ENCODE peak calls at places on chromosomes 12 and 14, in five cellular contexts. C, W, A, S and F are unnamed samples.
A peak's percentile ranks its signal among the peaks of the same experiment; 100 is the strongest.

GRCh38 chr12:49587174-49587908 is 18.1 kb downstream of the FAM186B start:
- DNase-seq in C (no peak), W (peak; percentile 38), A (no peak), S (no peak), F (no peak)

GRCh38 chr14:99190696-99191662 is 81.0 kb downstream of the BCL11B start:
- DNase-seq in C (no peak), W (peak; percentile 35), A (no peak), S (no peak), F (no peak)

GRCh38 chr12:113472191-113473190 is 820 bp upstream of the LHX5 start:
- DNase-seq in C (no peak), W (peak; percentile 86), A (no peak), S (no peak), F (no peak)

GRCh38 chr14:99683619-99684355 is at the start of gene CYP46A1:
- DNase-seq in C (peak; percentile 99), W (peak; percentile 100), A (no peak), S (peak; percentile 100), F (peak; percentile 97)

GRCh38 chr14:91294153-91294552 is 49.6 kb upstream of the GPR68 start:
- DNase-seq in C (no peak), W (no peak), A (no peak), S (no peak), F (no peak)

GRCh38 chr14:69719501-69719951 is 47.4 kb upstream of the SRSF5 start:
- DNase-seq in C (no peak), W (no peak), A (no peak), S (peak; percentile 73), F (no peak)

GRCh38 chr14:50529288-50530179 is 2.8 kb downstream of the MAP4K5 start:
- DNase-seq in C (no peak), W (no peak), A (no peak), S (no peak), F (no peak)

GRCh38 chr12:72570601-72571000 is 298.4 kb downstream of the TRHDE start:
- DNase-seq in C (no peak), W (peak; percentile 81), A (no peak), S (no peak), F (no peak)

GRCh38 chr14:105496831-105497591 is 6.0 kb downstream of the TEDC1 start:
- DNase-seq in C (no peak), W (no peak), A (no peak), S (peak; percentile 65), F (no peak)

GRCh38 chr14:22315336-22315735 is 273.7 kb downstream of the DAD1 start:
- DNase-seq in C (no peak), W (no peak), A (no peak), S (no peak), F (no peak)

GRCh38 chr14:65069874-65070709 is 32.2 kb downstream of the MAX start:
- DNase-seq in C (peak; percentile 33), W (no peak), A (no peak), S (peak; percentile 71), F (no peak)

GRCh38 chr14:75514673-75515630 is 7.3 kb upstream of the BATF start:
- DNase-seq in C (no peak), W (peak; percentile 60), A (no peak), S (no peak), F (no peak)

GRCh38 chr12:54383041-54383609 is 1.4 kb downstream of the ZNF385A start:
- DNase-seq in C (no peak), W (no peak), A (no peak), S (no peak), F (peak; percentile 77)

GRCh38 chr14:84181072-84181471 is 1348.9 kb upstream of the FLRT2 start:
- DNase-seq in C (no peak), W (no peak), A (no peak), S (no peak), F (no peak)

GRCh38 chr12:10362828-10363664 is 26.8 kb downstream of the KLRK1 start:
- DNase-seq in C (no peak), W (peak; percentile 52), A (no peak), S (no peak), F (no peak)

GRCh38 chr12:101992091-101992490 is 69.7 kb downstream of the WASHC3 start:
- DNase-seq in C (no peak), W (no peak), A (no peak), S (no peak), F (no peak)

GRCh38 chr14:90559811-90560492 is 163.1 kb downstream of the CALM1 start:
- DNase-seq in C (no peak), W (no peak), A (no peak), S (no peak), F (no peak)

GRCh38 chr12:61525331-61525730 is 734.9 kb upstream of the USP15 start:
- DNase-seq in C (no peak), W (no peak), A (no peak), S (no peak), F (no peak)

GRCh38 chr12:7161811-7162210 is 27.7 kb upstream of the PEX5 start:
- DNase-seq in C (no peak), W (no peak), A (no peak), S (no peak), F (no peak)

DNA sequence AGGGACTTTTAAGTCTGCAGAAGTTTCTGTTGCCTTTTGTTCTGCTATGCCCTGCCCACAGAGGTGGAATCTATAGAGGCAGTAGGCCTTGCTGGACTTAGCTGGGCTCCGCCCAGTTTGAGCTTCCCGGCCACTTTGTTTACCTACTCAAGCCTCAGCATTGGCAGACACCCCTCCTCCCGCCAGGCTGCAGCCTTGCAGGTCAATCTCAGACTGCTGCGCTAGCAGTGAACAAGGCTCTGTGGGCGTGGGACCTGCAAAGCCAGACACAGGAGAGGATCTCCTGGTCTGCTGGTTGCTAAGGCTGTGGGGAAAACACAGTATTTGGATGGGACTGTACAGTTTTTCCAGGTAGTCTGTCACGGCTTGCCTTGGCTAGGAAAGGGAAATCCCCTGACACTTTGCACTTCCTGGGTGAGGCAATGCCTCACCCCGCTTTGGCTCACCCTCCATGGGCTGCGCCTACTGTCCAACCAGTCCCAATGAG is 43.7 kb downstream of the CCDC59 start:
- DNase-seq in C (no peak), W (peak; percentile 82), A (no peak), S (peak; percentile 69), F (no peak)
- H3K4me3 ChIP-seq in C (no peak overlapping the region), W (peak overlapping the region; percentile 53), A (no peak overlapping the region), S (no peak overlapping the region), F (no peak overlapping the region)

DNA sequence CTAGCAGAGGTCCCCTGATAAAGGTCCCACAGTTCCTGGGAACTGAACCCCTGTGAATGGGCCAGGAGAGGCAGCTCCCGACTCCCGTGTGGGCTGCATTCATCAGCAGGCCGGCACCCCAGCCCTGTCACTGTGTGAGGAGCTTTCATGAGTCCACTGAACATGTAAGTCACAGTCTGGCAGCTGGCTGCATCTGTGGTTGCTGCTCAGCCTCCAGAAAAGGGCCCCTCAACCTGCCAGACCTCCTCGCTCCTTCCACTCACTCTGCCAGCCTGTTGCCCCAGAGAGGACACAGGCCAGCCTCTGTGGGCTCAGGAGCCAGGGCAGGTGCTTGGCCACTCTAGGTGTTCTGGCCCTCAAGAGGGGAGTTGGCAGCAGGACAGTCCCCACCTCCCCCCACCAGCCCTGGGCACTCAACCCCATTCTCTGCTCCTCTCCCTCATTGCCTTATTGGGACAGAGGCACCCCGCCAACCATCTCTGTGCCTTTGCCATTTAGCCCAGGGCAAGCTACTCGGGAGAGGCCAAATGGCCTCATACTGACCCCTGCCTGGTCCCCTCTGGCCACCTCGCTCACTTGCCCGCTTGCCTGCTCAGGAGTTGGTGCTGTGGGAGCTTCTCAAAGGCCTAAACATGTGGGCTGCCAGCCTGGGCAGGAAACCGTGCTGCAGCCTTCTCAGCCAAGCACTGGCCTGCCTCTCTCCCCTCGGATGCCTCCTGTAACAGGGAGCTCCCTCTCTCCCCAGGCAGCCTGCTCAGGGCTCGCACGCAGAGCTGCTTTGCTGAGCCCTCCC is 1.9 kb downstream of the RTL1 start:
- DNase-seq in C (peak; percentile 25), W (no peak), A (peak; percentile 93), S (no peak), F (no peak)
- TF ChIP-seq CTCF in C (no peak), W (no peak), A (no peak), S (no peak), F (no peak)

DNA sequence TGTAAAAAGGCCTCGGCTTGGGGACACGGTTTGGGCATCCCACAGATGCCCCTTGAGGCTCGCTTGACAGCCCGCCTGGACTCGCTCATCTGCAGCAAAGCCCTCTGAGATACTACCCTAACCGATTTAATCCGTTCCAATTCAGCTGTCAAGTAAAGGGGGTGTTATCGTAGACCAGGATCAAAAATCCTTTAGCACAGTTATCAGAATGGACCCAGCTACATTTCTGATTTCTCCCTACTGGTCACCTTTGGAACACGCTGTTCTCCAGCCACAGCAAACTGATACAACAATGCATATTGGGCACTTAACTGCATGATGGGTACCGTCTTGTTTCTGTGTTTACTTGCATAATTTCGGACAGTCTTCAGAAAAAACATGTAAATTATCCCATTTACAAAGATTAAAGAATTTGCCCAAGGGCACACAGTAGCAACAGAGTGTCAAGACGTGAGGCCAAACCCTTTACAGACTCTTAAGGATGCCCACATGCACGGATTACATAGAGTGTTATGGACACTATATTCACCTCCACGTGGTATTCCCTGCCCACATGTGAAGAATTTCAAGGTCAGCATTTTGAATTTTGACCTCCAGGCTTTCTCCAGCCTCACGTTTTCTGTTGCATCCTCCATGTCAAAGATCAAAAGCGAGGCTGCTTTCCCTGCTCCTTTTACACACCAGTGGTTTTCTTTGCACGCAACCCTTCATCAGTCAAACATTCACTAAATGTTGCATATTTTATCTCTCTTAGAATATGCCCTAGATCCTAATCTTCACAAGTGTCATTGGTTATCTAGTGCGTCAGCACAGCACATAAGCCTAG is 3.2 kb upstream of the DUSP6 start:
- DNase-seq in C (no peak), W (no peak), A (no peak), S (no peak), F (no peak)
- H3K4me3 ChIP-seq in C (no peak overlapping the region), W (peak overlapping the region; percentile 70), A (peak overlapping the region; percentile 81), S (peak overlapping the region; percentile 72), F (peak overlapping the region; percentile 82)

GRCh38 chr12:79690606-79691298 is at the start of gene PAWR:
- DNase-seq in C (peak; percentile 68), W (peak; percentile 93), A (no peak), S (peak; percentile 89), F (no peak)
- TF ChIP-seq CTCF in C (no peak), W (no peak), A (no peak), S (peak; percentile 9), F (peak; percentile 8)

GRCh38 chr12:120390540-120391120 is 21.7 kb upstream of the MSI1 start:
- DNase-seq in C (no peak), W (no peak), A (no peak), S (no peak), F (no peak)

GRCh38 chr12:120388711-120389431 is 19.9 kb upstream of the MSI1 start:
- DNase-seq in C (no peak), W (peak; percentile 96), A (no peak), S (no peak), F (no peak)

GRCh38 chr12:120399531-120399930 is 30.6 kb upstream of the MSI1 start:
- DNase-seq in C (no peak), W (no peak), A (no peak), S (no peak), F (peak; percentile 55)

GRCh38 chr12:120397827-120398563 is 29.0 kb upstream of the MSI1 start:
- DNase-seq in C (no peak), W (peak; percentile 69), A (no peak), S (no peak), F (no peak)

GRCh38 chr12:120394483-120395367 is 25.8 kb upstream of the MSI1 start:
- DNase-seq in C (peak; percentile 78), W (peak; percentile 94), A (no peak), S (peak; percentile 82), F (no peak)
- H3K4me3 ChIP-seq in C (no peak overlapping the region), W (peak overlapping the region; percentile 36), A (no peak overlapping the region), S (no peak overlapping the region), F (no peak overlapping the region)

DNA sequence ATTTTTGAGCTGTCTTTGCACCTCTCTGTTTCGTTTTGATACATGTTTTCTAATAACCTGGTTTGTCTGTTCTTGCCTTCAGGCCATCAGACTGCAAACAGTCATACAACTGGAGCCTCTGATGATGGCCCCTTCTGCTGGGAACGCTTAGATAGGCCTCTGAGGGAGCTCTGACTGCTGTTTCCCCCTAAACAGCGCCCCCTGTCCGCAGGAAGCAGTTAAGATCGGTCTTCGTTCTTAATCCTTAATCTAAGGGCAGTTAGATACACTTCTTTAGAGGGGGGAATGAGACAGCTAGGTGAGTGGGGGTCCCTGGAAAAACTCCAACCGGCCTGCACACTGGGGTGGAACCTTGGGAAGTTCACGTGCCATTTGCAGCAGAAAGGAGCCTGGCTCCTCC is 1338.8 kb upstream of the SEL1L start:
- DNase-seq in C (no peak), W (peak; percentile 77), A (no peak), S (no peak), F (no peak)
- TF ChIP-seq CTCF in C (no peak), W (peak; percentile 79), A (no peak), S (peak; percentile 20), F (no peak)